ENCODE peak calls at places on chromosomes 6 and 20, in nine cellular contexts. One of them, this sample, is unnamed.
A peak's percentile ranks its signal among the peaks of the same experiment; 100 is the strongest.

GRCh38 chr6:156583083-156583482 is 194.1 kb upstream of the ARID1B start:
- DNase-seq in astrocyte of the spinal cord: no peak
- DNase-seq in activated effector memory CD4-positive, alpha-beta T cell treated with Interleukin-2 at 50 U/mL for 16 hours: no peak
- DNase-seq in NCI-H345: no peak
- DNase-seq in stimulated activated CD8-positive, alpha-beta memory T cell treated with anti-CD3 and anti-CD28 coated beads, Interleukin-2, amount 100 ng/mL, for 48 hours: no peak
- DNase-seq in uterus: no peak
- DNase-seq in ovary: no peak
- DNase-seq in NCI-H1694 treated with DMSO at 0.1 percent for 48 hours: no peak
- DNase-seq in left lobe of liver: no peak
- DNase-seq in this sample: no peak

GRCh38 chr6:10313799-10314162 is 101.1 kb downstream of the TFAP2A start:
- DNase-seq in astrocyte of the spinal cord: no peak
- DNase-seq in activated effector memory CD4-positive, alpha-beta T cell treated with Interleukin-2 at 50 U/mL for 16 hours: no peak
- DNase-seq in NCI-H345: no peak
- DNase-seq in stimulated activated CD8-positive, alpha-beta memory T cell treated with anti-CD3 and anti-CD28 coated beads, Interleukin-2, amount 100 ng/mL, for 48 hours: no peak
- DNase-seq in uterus: no peak
- DNase-seq in ovary: no peak
- DNase-seq in NCI-H1694 treated with DMSO at 0.1 percent for 48 hours: no peak
- DNase-seq in left lobe of liver: no peak
- DNase-seq in this sample: no peak

GRCh38 chr6:131937703-131938631 is 13.2 kb downstream of the CCN2 start:
- DNase-seq in astrocyte of the spinal cord: peak; percentile 82
- DNase-seq in activated effector memory CD4-positive, alpha-beta T cell treated with Interleukin-2 at 50 U/mL for 16 hours: no peak
- DNase-seq in NCI-H345: no peak
- DNase-seq in stimulated activated CD8-positive, alpha-beta memory T cell treated with anti-CD3 and anti-CD28 coated beads, Interleukin-2, amount 100 ng/mL, for 48 hours: no peak
- DNase-seq in uterus: peak; percentile 35
- DNase-seq in ovary: no peak
- DNase-seq in NCI-H1694 treated with DMSO at 0.1 percent for 48 hours: no peak
- DNase-seq in left lobe of liver: no peak
- DNase-seq in this sample: peak; percentile 20

GRCh38 chr6:20223119-20223518 is 10.8 kb upstream of the MBOAT1 start:
- DNase-seq in astrocyte of the spinal cord: no peak
- DNase-seq in activated effector memory CD4-positive, alpha-beta T cell treated with Interleukin-2 at 50 U/mL for 16 hours: no peak
- DNase-seq in NCI-H345: no peak
- DNase-seq in stimulated activated CD8-positive, alpha-beta memory T cell treated with anti-CD3 and anti-CD28 coated beads, Interleukin-2, amount 100 ng/mL, for 48 hours: no peak
- DNase-seq in uterus: no peak
- DNase-seq in ovary: no peak
- DNase-seq in NCI-H1694 treated with DMSO at 0.1 percent for 48 hours: no peak
- DNase-seq in left lobe of liver: no peak
- DNase-seq in this sample: no peak

GRCh38 chr6:106133040-106133439 is 46.9 kb downstream of the PRDM1 start:
- DNase-seq in astrocyte of the spinal cord: no peak
- DNase-seq in activated effector memory CD4-positive, alpha-beta T cell treated with Interleukin-2 at 50 U/mL for 16 hours: no peak
- DNase-seq in NCI-H345: peak; percentile 9
- DNase-seq in stimulated activated CD8-positive, alpha-beta memory T cell treated with anti-CD3 and anti-CD28 coated beads, Interleukin-2, amount 100 ng/mL, for 48 hours: no peak
- DNase-seq in uterus: no peak
- DNase-seq in ovary: no peak
- DNase-seq in NCI-H1694 treated with DMSO at 0.1 percent for 48 hours: no peak
- DNase-seq in left lobe of liver: no peak
- DNase-seq in this sample: no peak

GRCh38 chr6:52505726-52506501 is 70.9 kb downstream of the TRAM2 start:
- DNase-seq in astrocyte of the spinal cord: no peak
- DNase-seq in activated effector memory CD4-positive, alpha-beta T cell treated with Interleukin-2 at 50 U/mL for 16 hours: no peak
- DNase-seq in NCI-H345: no peak
- DNase-seq in stimulated activated CD8-positive, alpha-beta memory T cell treated with anti-CD3 and anti-CD28 coated beads, Interleukin-2, amount 100 ng/mL, for 48 hours: no peak
- DNase-seq in uterus: no peak
- DNase-seq in ovary: no peak
- DNase-seq in NCI-H1694 treated with DMSO at 0.1 percent for 48 hours: no peak
- DNase-seq in left lobe of liver: no peak
- DNase-seq in this sample: no peak

GRCh38 chr6:146339716-146340115 is 203.9 kb upstream of the RAB32 start:
- DNase-seq in astrocyte of the spinal cord: peak; percentile 84
- DNase-seq in activated effector memory CD4-positive, alpha-beta T cell treated with Interleukin-2 at 50 U/mL for 16 hours: no peak
- DNase-seq in NCI-H345: no peak
- DNase-seq in stimulated activated CD8-positive, alpha-beta memory T cell treated with anti-CD3 and anti-CD28 coated beads, Interleukin-2, amount 100 ng/mL, for 48 hours: no peak
- DNase-seq in uterus: no peak
- DNase-seq in ovary: no peak
- DNase-seq in NCI-H1694 treated with DMSO at 0.1 percent for 48 hours: no peak
- DNase-seq in left lobe of liver: no peak
- DNase-seq in this sample: no peak

GRCh38 chr6:161748535-161749386 is 474.9 kb upstream of the AGPAT4 start:
- DNase-seq in astrocyte of the spinal cord: no peak
- DNase-seq in activated effector memory CD4-positive, alpha-beta T cell treated with Interleukin-2 at 50 U/mL for 16 hours: no peak
- DNase-seq in NCI-H345: peak; percentile 2
- DNase-seq in stimulated activated CD8-positive, alpha-beta memory T cell treated with anti-CD3 and anti-CD28 coated beads, Interleukin-2, amount 100 ng/mL, for 48 hours: peak; percentile 3
- DNase-seq in uterus: no peak
- DNase-seq in ovary: no peak
- DNase-seq in NCI-H1694 treated with DMSO at 0.1 percent for 48 hours: no peak
- DNase-seq in left lobe of liver: peak; percentile 52
- DNase-seq in this sample: no peak

GRCh38 chr6:55782275-55782674 is 93.1 kb downstream of the BMP5 start:
- DNase-seq in astrocyte of the spinal cord: no peak
- DNase-seq in activated effector memory CD4-positive, alpha-beta T cell treated with Interleukin-2 at 50 U/mL for 16 hours: no peak
- DNase-seq in NCI-H345: no peak
- DNase-seq in stimulated activated CD8-positive, alpha-beta memory T cell treated with anti-CD3 and anti-CD28 coated beads, Interleukin-2, amount 100 ng/mL, for 48 hours: no peak
- DNase-seq in uterus: no peak
- DNase-seq in ovary: no peak
- DNase-seq in NCI-H1694 treated with DMSO at 0.1 percent for 48 hours: no peak
- DNase-seq in left lobe of liver: no peak
- DNase-seq in this sample: no peak

GRCh38 chr6:44230034-44230675 is 6.8 kb downstream of the SLC29A1 start:
- DNase-seq in astrocyte of the spinal cord: no peak
- DNase-seq in activated effector memory CD4-positive, alpha-beta T cell treated with Interleukin-2 at 50 U/mL for 16 hours: no peak
- DNase-seq in NCI-H345: no peak
- DNase-seq in stimulated activated CD8-positive, alpha-beta memory T cell treated with anti-CD3 and anti-CD28 coated beads, Interleukin-2, amount 100 ng/mL, for 48 hours: no peak
- DNase-seq in uterus: no peak
- DNase-seq in ovary: no peak
- DNase-seq in NCI-H1694 treated with DMSO at 0.1 percent for 48 hours: no peak
- DNase-seq in left lobe of liver: no peak
- DNase-seq in this sample: no peak

GRCh38 chr6:30820196-30820595 is 64.1 kb upstream of the DDR1 start:
- DNase-seq in astrocyte of the spinal cord: peak; percentile 71
- DNase-seq in activated effector memory CD4-positive, alpha-beta T cell treated with Interleukin-2 at 50 U/mL for 16 hours: no peak
- DNase-seq in NCI-H345: no peak
- DNase-seq in stimulated activated CD8-positive, alpha-beta memory T cell treated with anti-CD3 and anti-CD28 coated beads, Interleukin-2, amount 100 ng/mL, for 48 hours: no peak
- DNase-seq in uterus: no peak
- DNase-seq in ovary: no peak
- DNase-seq in NCI-H1694 treated with DMSO at 0.1 percent for 48 hours: no peak
- DNase-seq in left lobe of liver: no peak
- DNase-seq in this sample: no peak

GRCh38 chr20:47276251-47276650 is 80.2 kb downstream of the ZMYND8 start:
- DNase-seq in astrocyte of the spinal cord: no peak
- DNase-seq in activated effector memory CD4-positive, alpha-beta T cell treated with Interleukin-2 at 50 U/mL for 16 hours: no peak
- DNase-seq in NCI-H345: no peak
- DNase-seq in stimulated activated CD8-positive, alpha-beta memory T cell treated with anti-CD3 and anti-CD28 coated beads, Interleukin-2, amount 100 ng/mL, for 48 hours: no peak
- DNase-seq in uterus: peak; percentile 26
- DNase-seq in ovary: no peak
- DNase-seq in NCI-H1694 treated with DMSO at 0.1 percent for 48 hours: no peak
- DNase-seq in left lobe of liver: no peak
- DNase-seq in this sample: no peak

GRCh38 chr20:33859157-33859695 is 48.1 kb downstream of the CHMP4B start:
- DNase-seq in astrocyte of the spinal cord: no peak
- DNase-seq in activated effector memory CD4-positive, alpha-beta T cell treated with Interleukin-2 at 50 U/mL for 16 hours: peak; percentile 54
- DNase-seq in NCI-H345: no peak
- DNase-seq in stimulated activated CD8-positive, alpha-beta memory T cell treated with anti-CD3 and anti-CD28 coated beads, Interleukin-2, amount 100 ng/mL, for 48 hours: no peak
- DNase-seq in uterus: peak; percentile 27
- DNase-seq in ovary: no peak
- DNase-seq in NCI-H1694 treated with DMSO at 0.1 percent for 48 hours: no peak
- DNase-seq in left lobe of liver: no peak
- DNase-seq in this sample: no peak

GRCh38 chr20:44695295-44696230 is 19.6 kb upstream of the CCN5 start:
- DNase-seq in astrocyte of the spinal cord: peak; percentile 35
- DNase-seq in activated effector memory CD4-positive, alpha-beta T cell treated with Interleukin-2 at 50 U/mL for 16 hours: no peak
- DNase-seq in NCI-H345: no peak
- DNase-seq in stimulated activated CD8-positive, alpha-beta memory T cell treated with anti-CD3 and anti-CD28 coated beads, Interleukin-2, amount 100 ng/mL, for 48 hours: no peak
- DNase-seq in uterus: no peak
- DNase-seq in ovary: no peak
- DNase-seq in NCI-H1694 treated with DMSO at 0.1 percent for 48 hours: no peak
- DNase-seq in left lobe of liver: no peak
- DNase-seq in this sample: no peak

GRCh38 chr20:4341804-4342560 is 326.6 kb upstream of the RNF24 start:
- DNase-seq in astrocyte of the spinal cord: peak; percentile 68
- DNase-seq in activated effector memory CD4-positive, alpha-beta T cell treated with Interleukin-2 at 50 U/mL for 16 hours: no peak
- DNase-seq in NCI-H345: no peak
- DNase-seq in stimulated activated CD8-positive, alpha-beta memory T cell treated with anti-CD3 and anti-CD28 coated beads, Interleukin-2, amount 100 ng/mL, for 48 hours: no peak
- DNase-seq in uterus: no peak
- DNase-seq in ovary: no peak
- DNase-seq in NCI-H1694 treated with DMSO at 0.1 percent for 48 hours: no peak
- DNase-seq in left lobe of liver: no peak
- DNase-seq in this sample: no peak

GRCh38 chr6:128235556-128235955 is 284.8 kb downstream of the PTPRK start:
- DNase-seq in astrocyte of the spinal cord: no peak
- DNase-seq in activated effector memory CD4-positive, alpha-beta T cell treated with Interleukin-2 at 50 U/mL for 16 hours: no peak
- DNase-seq in NCI-H345: no peak
- DNase-seq in stimulated activated CD8-positive, alpha-beta memory T cell treated with anti-CD3 and anti-CD28 coated beads, Interleukin-2, amount 100 ng/mL, for 48 hours: no peak
- DNase-seq in uterus: no peak
- DNase-seq in ovary: no peak
- DNase-seq in NCI-H1694 treated with DMSO at 0.1 percent for 48 hours: no peak
- DNase-seq in left lobe of liver: no peak
- DNase-seq in this sample: no peak

GRCh38 chr20:39225536-39225935 is 263.4 kb downstream of the DHX35 start:
- DNase-seq in astrocyte of the spinal cord: no peak
- DNase-seq in activated effector memory CD4-positive, alpha-beta T cell treated with Interleukin-2 at 50 U/mL for 16 hours: no peak
- DNase-seq in NCI-H345: no peak
- DNase-seq in stimulated activated CD8-positive, alpha-beta memory T cell treated with anti-CD3 and anti-CD28 coated beads, Interleukin-2, amount 100 ng/mL, for 48 hours: no peak
- DNase-seq in uterus: no peak
- DNase-seq in ovary: no peak
- DNase-seq in NCI-H1694 treated with DMSO at 0.1 percent for 48 hours: no peak
- DNase-seq in left lobe of liver: no peak
- DNase-seq in this sample: no peak

GRCh38 chr6:36929607-36930006 is 24.9 kb upstream of the PI16 start:
- DNase-seq in astrocyte of the spinal cord: peak; percentile 47
- DNase-seq in activated effector memory CD4-positive, alpha-beta T cell treated with Interleukin-2 at 50 U/mL for 16 hours: no peak
- DNase-seq in NCI-H345: no peak
- DNase-seq in stimulated activated CD8-positive, alpha-beta memory T cell treated with anti-CD3 and anti-CD28 coated beads, Interleukin-2, amount 100 ng/mL, for 48 hours: no peak
- DNase-seq in uterus: no peak
- DNase-seq in ovary: no peak
- DNase-seq in NCI-H1694 treated with DMSO at 0.1 percent for 48 hours: no peak
- DNase-seq in left lobe of liver: no peak
- DNase-seq in this sample: no peak

GRCh38 chr20:52410182-52410647 is 218.6 kb upstream of the ZFP64 start:
- DNase-seq in astrocyte of the spinal cord: no peak
- DNase-seq in activated effector memory CD4-positive, alpha-beta T cell treated with Interleukin-2 at 50 U/mL for 16 hours: peak; percentile 47
- DNase-seq in NCI-H345: no peak
- DNase-seq in stimulated activated CD8-positive, alpha-beta memory T cell treated with anti-CD3 and anti-CD28 coated beads, Interleukin-2, amount 100 ng/mL, for 48 hours: no peak
- DNase-seq in uterus: peak; percentile 24
- DNase-seq in ovary: no peak
- DNase-seq in NCI-H1694 treated with DMSO at 0.1 percent for 48 hours: no peak
- DNase-seq in left lobe of liver: no peak
- DNase-seq in this sample: no peak

GRCh38 chr6:155040946-155041345 is 45.8 kb downstream of the TIAM2 start:
- DNase-seq in astrocyte of the spinal cord: no peak
- DNase-seq in activated effector memory CD4-positive, alpha-beta T cell treated with Interleukin-2 at 50 U/mL for 16 hours: no peak
- DNase-seq in NCI-H345: no peak
- DNase-seq in stimulated activated CD8-positive, alpha-beta memory T cell treated with anti-CD3 and anti-CD28 coated beads, Interleukin-2, amount 100 ng/mL, for 48 hours: no peak
- DNase-seq in uterus: no peak
- DNase-seq in ovary: no peak
- DNase-seq in NCI-H1694 treated with DMSO at 0.1 percent for 48 hours: no peak
- DNase-seq in left lobe of liver: no peak
- DNase-seq in this sample: no peak

GRCh38 chr6:34556031-34556471 is at the start of gene SPDEF:
- DNase-seq in astrocyte of the spinal cord: no peak
- DNase-seq in activated effector memory CD4-positive, alpha-beta T cell treated with Interleukin-2 at 50 U/mL for 16 hours: no peak
- DNase-seq in NCI-H345: no peak
- DNase-seq in stimulated activated CD8-positive, alpha-beta memory T cell treated with anti-CD3 and anti-CD28 coated beads, Interleukin-2, amount 100 ng/mL, for 48 hours: no peak
- DNase-seq in uterus: no peak
- DNase-seq in ovary: no peak
- DNase-seq in NCI-H1694 treated with DMSO at 0.1 percent for 48 hours: no peak
- DNase-seq in left lobe of liver: no peak
- DNase-seq in this sample: no peak

GRCh38 chr6:124961784-124962611 is at the start of gene RNF217:
- DNase-seq in astrocyte of the spinal cord: peak; percentile 75
- DNase-seq in activated effector memory CD4-positive, alpha-beta T cell treated with Interleukin-2 at 50 U/mL for 16 hours: no peak
- DNase-seq in NCI-H345: peak; percentile 64
- DNase-seq in stimulated activated CD8-positive, alpha-beta memory T cell treated with anti-CD3 and anti-CD28 coated beads, Interleukin-2, amount 100 ng/mL, for 48 hours: no peak
- DNase-seq in uterus: peak; percentile 69
- DNase-seq in ovary: peak; percentile 73
- DNase-seq in NCI-H1694 treated with DMSO at 0.1 percent for 48 hours: no peak
- DNase-seq in left lobe of liver: peak; percentile 83
- DNase-seq in this sample: no peak

GRCh38 chr20:53823121-53823764 is 229.6 kb upstream of the ZNF217 start:
- DNase-seq in astrocyte of the spinal cord: no peak
- DNase-seq in activated effector memory CD4-positive, alpha-beta T cell treated with Interleukin-2 at 50 U/mL for 16 hours: no peak
- DNase-seq in NCI-H345: no peak
- DNase-seq in stimulated activated CD8-positive, alpha-beta memory T cell treated with anti-CD3 and anti-CD28 coated beads, Interleukin-2, amount 100 ng/mL, for 48 hours: no peak
- DNase-seq in uterus: no peak
- DNase-seq in ovary: no peak
- DNase-seq in NCI-H1694 treated with DMSO at 0.1 percent for 48 hours: no peak
- DNase-seq in left lobe of liver: no peak
- DNase-seq in this sample: no peak

GRCh38 chr6:133609404-133610270 is 279.3 kb upstream of the TCF21 start:
- DNase-seq in astrocyte of the spinal cord: peak; percentile 99
- DNase-seq in activated effector memory CD4-positive, alpha-beta T cell treated with Interleukin-2 at 50 U/mL for 16 hours: no peak
- DNase-seq in NCI-H345: no peak
- DNase-seq in stimulated activated CD8-positive, alpha-beta memory T cell treated with anti-CD3 and anti-CD28 coated beads, Interleukin-2, amount 100 ng/mL, for 48 hours: no peak
- DNase-seq in uterus: no peak
- DNase-seq in ovary: no peak
- DNase-seq in NCI-H1694 treated with DMSO at 0.1 percent for 48 hours: no peak
- DNase-seq in left lobe of liver: no peak
- DNase-seq in this sample: no peak

GRCh38 chr6:137033828-137034227 is 10.9 kb downstream of the IL20RA start:
- DNase-seq in astrocyte of the spinal cord: peak; percentile 68
- DNase-seq in activated effector memory CD4-positive, alpha-beta T cell treated with Interleukin-2 at 50 U/mL for 16 hours: peak; percentile 36
- DNase-seq in NCI-H345: no peak
- DNase-seq in stimulated activated CD8-positive, alpha-beta memory T cell treated with anti-CD3 and anti-CD28 coated beads, Interleukin-2, amount 100 ng/mL, for 48 hours: peak; percentile 48
- DNase-seq in uterus: no peak
- DNase-seq in ovary: no peak
- DNase-seq in NCI-H1694 treated with DMSO at 0.1 percent for 48 hours: no peak
- DNase-seq in left lobe of liver: no peak
- DNase-seq in this sample: no peak